ENCODE peak calls at places on chromosomes 1 and 21, in nine cellular contexts. P is Karpas-422; W is dorsolateral prefrontal cortex; F is stimulated activated naive CD8-positive, alpha-beta T cell treated with anti-CD3 and anti-CD28 coated beads, Interleukin-15, Interleukin-2, amounts not matched to agents 100 U/mL and 50 U/mL, for 24 hours; J is effector CD4-positive, alpha-beta T cell; L is EH; R is kidney; T is NCI-H1105 treated with DMSO at 0.1 percent for 48 hours; S is anterior cingulate cortex. I is an unnamed sample.

GRCh38 chr1:36484099-36484498 is 1.4 kb upstream of the CSF3R start:
- DNase-seq in P (no peak), W (no peak), F (no peak), J (no peak), L (no peak), R (no peak), T (no peak), S (no peak), I (no peak)

GRCh38 chr1:10065344-10065685 is 32.6 kb downstream of the UBE4B start:
- DNase-seq in P (no peak), W (peak), F (no peak), J (no peak), L (no peak), R (no peak), T (no peak), S (no peak), I (no peak)

GRCh38 chr1:202274611-202275010 is 67.1 kb downstream of the UBE2T start:
- DNase-seq in P (peak), W (no peak), F (peak), J (peak), L (peak), R (no peak), T (no peak), S (no peak), I (peak)

GRCh38 chr1:117146570-117147340 is 25.2 kb upstream of the TRIM45 start:
- DNase-seq in P (no peak), W (no peak), F (no peak), J (no peak), L (peak), R (no peak), T (no peak), S (no peak), I (peak)

GRCh38 chr1:152189657-152190442 is 30.8 kb upstream of the RPTN start:
- DNase-seq in P (peak), W (peak), F (peak), J (peak), L (peak), R (no peak), T (peak), S (no peak), I (peak)

GRCh38 chr1:211928222-211928856 is 97.8 kb upstream of the LPGAT1 start:
- DNase-seq in P (no peak), W (no peak), F (no peak), J (no peak), L (peak), R (no peak), T (no peak), S (no peak), I (no peak)

GRCh38 chr21:16088121-16088520 is 358.3 kb downstream of the USP25 start:
- DNase-seq in P (no peak), W (no peak), F (no peak), J (no peak), L (no peak), R (no peak), T (no peak), S (no peak), I (no peak)

GRCh38 chr1:163824006-163824405 is 502.3 kb downstream of the NUF2 start:
- DNase-seq in P (no peak), W (peak), F (no peak), J (no peak), L (peak), R (no peak), T (no peak), S (no peak), I (peak)

GRCh38 chr1:205700865-205701401 is 20.6 kb upstream of the SLC45A3 start:
- DNase-seq in P (no peak), W (no peak), F (no peak), J (no peak), L (peak), R (peak), T (no peak), S (no peak), I (no peak)

GRCh38 chr21:41112740-41113692 is 54.9 kb upstream of the BACE2 start:
- DNase-seq in P (no peak), W (no peak), F (no peak), J (no peak), L (peak), R (no peak), T (no peak), S (no peak), I (peak)

GRCh38 chr1:164602142-164602429 is 43.1 kb downstream of the PBX1 start:
- DNase-seq in P (no peak), W (no peak), F (no peak), J (no peak), L (no peak), R (peak), T (peak), S (no peak), I (no peak)

GRCh38 chr1:42952353-42953001 is 6.2 kb downstream of the SLC2A1 start:
- DNase-seq in P (no peak), W (no peak), F (peak), J (no peak), L (no peak), R (peak), T (no peak), S (no peak), I (no peak)

GRCh38 chr1:167401260-167401873 is 117.0 kb downstream of the CD247 start:
- DNase-seq in P (peak), W (no peak), F (peak), J (peak), L (peak), R (no peak), T (peak), S (no peak), I (peak)

GRCh38 chr1:155507960-155508359 is 54.6 kb downstream of the ASH1L start:
- DNase-seq in P (no peak), W (no peak), F (no peak), J (no peak), L (no peak), R (no peak), T (no peak), S (no peak), I (no peak)

GRCh38 chr21:34846601-34847112 is 177.9 kb downstream of the CLIC6 start:
- DNase-seq in P (no peak), W (no peak), F (no peak), J (no peak), L (peak), R (no peak), T (no peak), S (no peak), I (peak)

GRCh38 chr1:67766117-67766978 is 66.9 kb downstream of the GNG12 start:
- DNase-seq in P (peak), W (peak), F (peak), J (no peak), L (peak), R (no peak), T (peak), S (peak), I (peak)

GRCh38 chr21:33734326-33734725 is 92.0 kb downstream of the ITSN1 start:
- DNase-seq in P (no peak), W (no peak), F (no peak), J (no peak), L (peak), R (no peak), T (no peak), S (no peak), I (peak)

I was measured in IMR-90.